ENCODE peak calls at places on chromosome 21, in seven cellular contexts. Q is ELR; O is stromal cell of bone marrow; B is omental fat pad; N is naive thymus-derived CD8-positive, alpha-beta T cell; L is T-helper 9 cell; K is hippocampal formation. X is an unnamed sample.

GRCh38 chr21:35048706-35049617 is at the start of gene RUNX1:
- DNase-seq in Q (peak), O (peak), B (no peak), N (peak), L (peak), K (no peak), X (peak)

GRCh38 chr21:31193761-31194160 is 150.3 kb downstream of the TIAM1 start:
- DNase-seq in Q (no peak), O (no peak), B (no peak), N (no peak), L (no peak), K (no peak), X (no peak)

GRCh38 chr21:22791986-22792560 is 1793.9 kb downstream of the NCAM2 start:
- DNase-seq in Q (peak), O (peak), B (no peak), N (no peak), L (no peak), K (peak), X (peak)

GRCh38 chr21:43632373-43632905 is 26.8 kb downstream of the HSF2BP start:
- DNase-seq in Q (no peak), O (no peak), B (no peak), N (no peak), L (no peak), K (no peak), X (no peak)

GRCh38 chr21:15801352-15801863 is 71.6 kb downstream of the USP25 start:
- DNase-seq in Q (no peak), O (no peak), B (no peak), N (no peak), L (no peak), K (no peak), X (no peak)

GRCh38 chr21:42081138-42081537 is 10.0 kb downstream of the UMODL1 start:
- DNase-seq in Q (no peak), O (no peak), B (no peak), N (no peak), L (no peak), K (peak), X (no peak)

GRCh38 chr21:29125199-29125598 is 5.2 kb upstream of the MAP3K7CL start:
- DNase-seq in Q (no peak), O (no peak), B (no peak), N (no peak), L (no peak), K (no peak), X (no peak)

GRCh38 chr21:38577887-38578286 is 79.6 kb upstream of the ERG start:
- DNase-seq in Q (no peak), O (no peak), B (no peak), N (no peak), L (no peak), K (no peak), X (no peak)

GRCh38 chr21:45994086-45994661 is 12.6 kb downstream of the COL6A1 start:
- DNase-seq in Q (no peak), O (no peak), B (peak), N (peak), L (no peak), K (no peak), X (no peak)

GRCh38 chr21:44867999-44868700 is 5.3 kb downstream of the PTTG1IP start:
- DNase-seq in Q (no peak), O (no peak), B (no peak), N (no peak), L (peak), K (no peak), X (no peak)

GRCh38 chr21:44596068-44596725 is 3.9 kb upstream of the KRTAP10-6 start:
- DNase-seq in Q (no peak), O (no peak), B (no peak), N (no peak), L (no peak), K (no peak), X (peak)

GRCh38 chr21:43809346-43809799 is 20.0 kb downstream of the RRP1 start:
- DNase-seq in Q (no peak), O (no peak), B (no peak), N (no peak), L (no peak), K (no peak), X (no peak)

GRCh38 chr21:16198546-16198945 is 468.8 kb downstream of the USP25 start:
- DNase-seq in Q (no peak), O (no peak), B (no peak), N (no peak), L (no peak), K (no peak), X (no peak)

GRCh38 chr21:36699026-36699545 is at the start of gene SIM2:
- DNase-seq in Q (peak), O (no peak), B (no peak), N (no peak), L (no peak), K (no peak), X (peak)

GRCh38 chr21:22278366-22278765 is 1280.2 kb downstream of the NCAM2 start:
- DNase-seq in Q (no peak), O (no peak), B (no peak), N (no peak), L (no peak), K (no peak), X (no peak)

GRCh38 chr21:25283720-25284119 is 323.6 kb downstream of the MRPL39 start:
- DNase-seq in Q (peak), O (peak), B (no peak), N (no peak), L (no peak), K (no peak), X (peak)

GRCh38 chr21:41766883-41767605 is at the start of gene RIPK4:
- DNase-seq in Q (peak), O (no peak), B (no peak), N (peak), L (peak), K (no peak), X (peak)

GRCh38 chr21:34156957-34157356 is 83.6 kb downstream of the MRPS6 start:
- DNase-seq in Q (no peak), O (no peak), B (no peak), N (no peak), L (no peak), K (no peak), X (no peak)

GRCh38 chr21:44477131-44477530 is 21.8 kb downstream of the LRRC3 start:
- DNase-seq in Q (no peak), O (no peak), B (no peak), N (no peak), L (no peak), K (no peak), X (no peak)

GRCh38 chr21:34834852-34835501 is 166.2 kb downstream of the CLIC6 start:
- DNase-seq in Q (no peak), O (no peak), B (no peak), N (no peak), L (no peak), K (no peak), X (no peak)

GRCh38 chr21:38478782-38479181 is 19.5 kb downstream of the ERG start:
- DNase-seq in Q (peak), O (no peak), B (no peak), N (no peak), L (no peak), K (no peak), X (peak)